ENCODE peak calls at places on chromosomes 3 and 15, in eight cellular contexts. One of them, this sample, is unnamed.

GRCh38 chr15:56366211-56366610 is 985 bp downstream of the TEX9 start:
- DNase-seq in NCI-H1105 treated with DMSO at 0.1 percent for 48 hours: peak
- DNase-seq in M059J: no peak
- DNase-seq in NCI-H2081 treated with DMSO at 0.1 percent for 48 hours: no peak
- DNase-seq in activated CD4-positive, alpha-beta T cell treated with anti-CD3 and anti-CD28 coated beads, Interleukin-2, amount 10 ng/mL, durations not matched to agents 7 days and 5 days: no peak
- DNase-seq in PC-3: peak
- DNase-seq in kidney tubule cell: peak
- DNase-seq in G401: no peak
- DNase-seq in this sample: no peak

GRCh38 chr3:43286886-43287301 is 554 bp downstream of the SNRK start:
- DNase-seq in NCI-H1105 treated with DMSO at 0.1 percent for 48 hours: peak
- DNase-seq in activated CD4-positive, alpha-beta T cell treated with anti-CD3 and anti-CD28 coated beads, Interleukin-2, amount 10 ng/mL, durations not matched to agents 7 days and 5 days: peak
- DNase-seq in G401: no peak
- DNase-seq in PC-3: peak
- DNase-seq in M059J: peak
- DNase-seq in NCI-H2081 treated with DMSO at 0.1 percent for 48 hours: no peak
- DNase-seq in kidney tubule cell: no peak
- DNase-seq in this sample: peak

GRCh38 chr3:64088408-64089136 is 65.3 kb upstream of the PSMD6 start:
- DNase-seq in NCI-H1105 treated with DMSO at 0.1 percent for 48 hours: peak
- DNase-seq in M059J: peak
- DNase-seq in PC-3: no peak
- DNase-seq in G401: no peak
- DNase-seq in kidney tubule cell: peak
- DNase-seq in NCI-H2081 treated with DMSO at 0.1 percent for 48 hours: peak
- DNase-seq in activated CD4-positive, alpha-beta T cell treated with anti-CD3 and anti-CD28 coated beads, Interleukin-2, amount 10 ng/mL, durations not matched to agents 7 days and 5 days: no peak
- DNase-seq in this sample: no peak

GRCh38 chr3:197103766-197104165 is 74.1 kb upstream of the MELTF start:
- DNase-seq in M059J: peak
- DNase-seq in G401: no peak
- DNase-seq in activated CD4-positive, alpha-beta T cell treated with anti-CD3 and anti-CD28 coated beads, Interleukin-2, amount 10 ng/mL, durations not matched to agents 7 days and 5 days: no peak
- DNase-seq in kidney tubule cell: no peak
- DNase-seq in NCI-H2081 treated with DMSO at 0.1 percent for 48 hours: no peak
- DNase-seq in NCI-H1105 treated with DMSO at 0.1 percent for 48 hours: no peak
- DNase-seq in PC-3: peak
- DNase-seq in this sample: peak

GRCh38 chr3:174620138-174620537 is 239.0 kb upstream of the NAALADL2 start:
- DNase-seq in activated CD4-positive, alpha-beta T cell treated with anti-CD3 and anti-CD28 coated beads, Interleukin-2, amount 10 ng/mL, durations not matched to agents 7 days and 5 days: no peak
- DNase-seq in M059J: peak
- DNase-seq in NCI-H2081 treated with DMSO at 0.1 percent for 48 hours: peak
- DNase-seq in G401: no peak
- DNase-seq in PC-3: peak
- DNase-seq in kidney tubule cell: peak
- DNase-seq in NCI-H1105 treated with DMSO at 0.1 percent for 48 hours: no peak
- DNase-seq in this sample: no peak

GRCh38 chr15:31302778-31303433 is 23.7 kb upstream of the KLF13 start:
- DNase-seq in NCI-H2081 treated with DMSO at 0.1 percent for 48 hours: no peak
- DNase-seq in NCI-H1105 treated with DMSO at 0.1 percent for 48 hours: no peak
- DNase-seq in PC-3: no peak
- DNase-seq in M059J: no peak
- DNase-seq in G401: no peak
- DNase-seq in kidney tubule cell: no peak
- DNase-seq in activated CD4-positive, alpha-beta T cell treated with anti-CD3 and anti-CD28 coated beads, Interleukin-2, amount 10 ng/mL, durations not matched to agents 7 days and 5 days: peak
- DNase-seq in this sample: no peak

GRCh38 chr3:42635111-42635510 is 18.4 kb upstream of the ZBTB47 start:
- DNase-seq in NCI-H2081 treated with DMSO at 0.1 percent for 48 hours: no peak
- DNase-seq in kidney tubule cell: peak
- DNase-seq in M059J: peak
- DNase-seq in activated CD4-positive, alpha-beta T cell treated with anti-CD3 and anti-CD28 coated beads, Interleukin-2, amount 10 ng/mL, durations not matched to agents 7 days and 5 days: no peak
- DNase-seq in NCI-H1105 treated with DMSO at 0.1 percent for 48 hours: no peak
- DNase-seq in G401: no peak
- DNase-seq in PC-3: peak
- DNase-seq in this sample: peak

GRCh38 chr15:60696523-60696859 is 217.5 kb upstream of the ICE2 start:
- DNase-seq in activated CD4-positive, alpha-beta T cell treated with anti-CD3 and anti-CD28 coated beads, Interleukin-2, amount 10 ng/mL, durations not matched to agents 7 days and 5 days: no peak
- DNase-seq in PC-3: no peak
- DNase-seq in NCI-H1105 treated with DMSO at 0.1 percent for 48 hours: no peak
- DNase-seq in M059J: no peak
- DNase-seq in kidney tubule cell: no peak
- DNase-seq in NCI-H2081 treated with DMSO at 0.1 percent for 48 hours: no peak
- DNase-seq in G401: no peak
- DNase-seq in this sample: no peak

GRCh38 chr3:41317718-41318117 is 118.4 kb downstream of the CTNNB1 start:
- DNase-seq in NCI-H2081 treated with DMSO at 0.1 percent for 48 hours: no peak
- DNase-seq in kidney tubule cell: peak
- DNase-seq in NCI-H1105 treated with DMSO at 0.1 percent for 48 hours: no peak
- DNase-seq in G401: no peak
- DNase-seq in activated CD4-positive, alpha-beta T cell treated with anti-CD3 and anti-CD28 coated beads, Interleukin-2, amount 10 ng/mL, durations not matched to agents 7 days and 5 days: no peak
- DNase-seq in M059J: peak
- DNase-seq in PC-3: peak
- DNase-seq in this sample: peak

GRCh38 chr3:49711489-49711888 is 8.0 kb downstream of the AMIGO3 start:
- DNase-seq in NCI-H2081 treated with DMSO at 0.1 percent for 48 hours: no peak
- DNase-seq in PC-3: no peak
- DNase-seq in kidney tubule cell: no peak
- DNase-seq in G401: no peak
- DNase-seq in M059J: no peak
- DNase-seq in activated CD4-positive, alpha-beta T cell treated with anti-CD3 and anti-CD28 coated beads, Interleukin-2, amount 10 ng/mL, durations not matched to agents 7 days and 5 days: no peak
- DNase-seq in NCI-H1105 treated with DMSO at 0.1 percent for 48 hours: no peak
- DNase-seq in this sample: no peak

GRCh38 chr3:126451511-126451910 is 24.2 kb downstream of the ZXDC start:
- DNase-seq in NCI-H2081 treated with DMSO at 0.1 percent for 48 hours: no peak
- DNase-seq in NCI-H1105 treated with DMSO at 0.1 percent for 48 hours: no peak
- DNase-seq in kidney tubule cell: no peak
- DNase-seq in PC-3: no peak
- DNase-seq in M059J: no peak
- DNase-seq in activated CD4-positive, alpha-beta T cell treated with anti-CD3 and anti-CD28 coated beads, Interleukin-2, amount 10 ng/mL, durations not matched to agents 7 days and 5 days: no peak
- DNase-seq in G401: peak
- DNase-seq in this sample: no peak